ENCODE peak calls at places on chromosomes 5 and 9, in seven cellular contexts. Y is fibroblast of lung, Q is epithelial cell of proximal tubule, X is GM23338, N is AG04449, E is PC-3, P is brain microvascular endothelial cell. C is an unnamed sample.

GRCh38 chr5:119393746-119394145 is 37.9 kb downstream of the TNFAIP8 start:
- DNase-seq in Y (peak; percentile 58), Q (no peak), X (no peak), N (no peak), E (peak; percentile 51), P (no peak), C (no peak)

GRCh38 chr5:133944263-133945230 is 23.9 kb downstream of the C5orf15 start:
- DNase-seq in Y (peak; percentile 60), Q (no peak), X (peak; percentile 87), N (no peak), E (peak; percentile 82), P (peak; percentile 40), C (no peak)

GRCh38 chr5:8869932-8870331 is 675.9 kb downstream of the SEMA5A start:
- DNase-seq in Y (no peak), Q (no peak), X (no peak), N (no peak), E (no peak), P (no peak), C (no peak)

GRCh38 chr9:136239963-136240330 is 5.7 kb downstream of the QSOX2 start:
- DNase-seq in Y (no peak), Q (no peak), X (no peak), N (no peak), E (no peak), P (no peak), C (no peak)

GRCh38 chr5:107948377-107948776 is 277.6 kb upstream of the EFNA5 start:
- DNase-seq in Y (no peak), Q (no peak), X (no peak), N (no peak), E (no peak), P (no peak), C (no peak)

GRCh38 chr5:176775409-176775808 is 35.0 kb upstream of the UNC5A start:
- DNase-seq in Y (no peak), Q (no peak), X (no peak), N (no peak), E (peak; percentile 36), P (no peak), C (no peak)

GRCh38 chr9:93589688-93590087 is 13.3 kb downstream of the PHF2 start:
- DNase-seq in Y (peak; percentile 20), Q (peak; percentile 42), X (no peak), N (no peak), E (no peak), P (peak; percentile 40), C (peak; percentile 31)

GRCh38 chr5:136089804-136090203 is 42.8 kb upstream of the SMAD5 start:
- DNase-seq in Y (no peak), Q (no peak), X (no peak), N (no peak), E (no peak), P (no peak), C (no peak)

GRCh38 chr5:14444988-14445387 is 136.6 kb upstream of the OTULINL start:
- DNase-seq in Y (no peak), Q (no peak), X (no peak), N (no peak), E (peak; percentile 84), P (peak; percentile 39), C (no peak)

GRCh38 chr5:37665272-37665671 is 174.6 kb downstream of the GDNF start:
- DNase-seq in Y (peak; percentile 53), Q (no peak), X (no peak), N (no peak), E (no peak), P (peak; percentile 43), C (no peak)

GRCh38 chr9:16519001-16519400 is 351.5 kb downstream of the BNC2 start:
- DNase-seq in Y (no peak), Q (no peak), X (peak; percentile 79), N (no peak), E (no peak), P (no peak), C (no peak)

GRCh38 chr9:5571629-5572232 is 57.2 kb upstream of the RIC1 start:
- DNase-seq in Y (no peak), Q (no peak), X (no peak), N (no peak), E (no peak), P (no peak), C (no peak)

GRCh38 chr5:71663570-71663969 is 55.5 kb upstream of the CARTPT start:
- DNase-seq in Y (no peak), Q (no peak), X (no peak), N (no peak), E (no peak), P (no peak), C (no peak)

GRCh38 chr9:108786756-108787663 is 68.8 kb downstream of the ACTL7B start:
- DNase-seq in Y (peak; percentile 8), Q (no peak), X (no peak), N (peak; percentile 14), E (peak; percentile 14), P (peak; percentile 25), C (peak; percentile 57)

GRCh38 chr5:16853511-16853910 is 82.6 kb downstream of the MYO10 start:
- DNase-seq in Y (no peak), Q (no peak), X (no peak), N (no peak), E (no peak), P (no peak), C (no peak)

GRCh38 chr9:109558718-109559151 is 60.6 kb upstream of the PTPN3 start:
- DNase-seq in Y (no peak), Q (no peak), X (no peak), N (no peak), E (no peak), P (no peak), C (no peak)

GRCh38 chr9:70083429-70083828 is 39.8 kb downstream of the MAMDC2 start:
- DNase-seq in Y (no peak), Q (no peak), X (no peak), N (no peak), E (no peak), P (no peak), C (no peak)

GRCh38 chr5:68344447-68345111 is 129.0 kb downstream of the PIK3R1 start:
- DNase-seq in Y (peak; percentile 47), Q (peak; percentile 90), X (no peak), N (no peak), E (peak; percentile 52), P (peak; percentile 56), C (no peak)

GRCh38 chr5:171312129-171312819 is 3.2 kb downstream of the TLX3 start:
- DNase-seq in Y (peak; percentile 20), Q (no peak), X (peak; percentile 45), N (no peak), E (no peak), P (no peak), C (no peak)

GRCh38 chr9:126614088-126614454 is 343 bp downstream of the LMX1B start:
- DNase-seq in Y (no peak), Q (no peak), X (peak; percentile 63), N (no peak), E (no peak), P (no peak), C (no peak)

GRCh38 chr9:125747765-125748510 is 765 bp downstream of the PBX3 start:
- DNase-seq in Y (no peak), Q (no peak), X (peak; percentile 48), N (no peak), E (peak; percentile 14), P (no peak), C (no peak)

GRCh38 chr9:81825831-81826540 is 102.2 kb upstream of the SPATA31D4 start:
- DNase-seq in Y (no peak), Q (peak; percentile 57), X (no peak), N (no peak), E (peak; percentile 62), P (no peak), C (no peak)

GRCh38 chr9:108854641-108855528 is 901 bp downstream of the ACTL7B start:
- DNase-seq in Y (peak; percentile 8), Q (no peak), X (no peak), N (no peak), E (no peak), P (no peak), C (no peak)

GRCh38 chr5:124751031-124751430 is 4.6 kb upstream of the ZNF608 start:
- DNase-seq in Y (no peak), Q (no peak), X (peak; percentile 79), N (no peak), E (no peak), P (no peak), C (no peak)

GRCh38 chr5:76595755-76596481 is 27.3 kb downstream of the F2RL2 start:
- DNase-seq in Y (no peak), Q (no peak), X (no peak), N (no peak), E (no peak), P (no peak), C (no peak)
- H3K4me3 ChIP-seq in Y (no peak overlapping the region), Q (no peak overlapping the region), X (no peak overlapping the region), N (no peak overlapping the region), E (no peak overlapping the region), P (no peak overlapping the region), C (no peak overlapping the region)

GRCh38 chr5:132673939-132674630 is at the start of gene IL4:
- DNase-seq in Y (no peak), Q (no peak), X (no peak), N (no peak), E (no peak), P (no peak), C (no peak)
- H3K4me3 ChIP-seq in Y (no peak within 1 kb of the TSS), Q (no peak within 1 kb of the TSS), X (no peak within 1 kb of the TSS), N (no peak within 1 kb of the TSS), E (peak within 1 kb of the TSS; percentile 48), P (no peak within 1 kb of the TSS), C (no peak within 1 kb of the TSS)

DNA sequence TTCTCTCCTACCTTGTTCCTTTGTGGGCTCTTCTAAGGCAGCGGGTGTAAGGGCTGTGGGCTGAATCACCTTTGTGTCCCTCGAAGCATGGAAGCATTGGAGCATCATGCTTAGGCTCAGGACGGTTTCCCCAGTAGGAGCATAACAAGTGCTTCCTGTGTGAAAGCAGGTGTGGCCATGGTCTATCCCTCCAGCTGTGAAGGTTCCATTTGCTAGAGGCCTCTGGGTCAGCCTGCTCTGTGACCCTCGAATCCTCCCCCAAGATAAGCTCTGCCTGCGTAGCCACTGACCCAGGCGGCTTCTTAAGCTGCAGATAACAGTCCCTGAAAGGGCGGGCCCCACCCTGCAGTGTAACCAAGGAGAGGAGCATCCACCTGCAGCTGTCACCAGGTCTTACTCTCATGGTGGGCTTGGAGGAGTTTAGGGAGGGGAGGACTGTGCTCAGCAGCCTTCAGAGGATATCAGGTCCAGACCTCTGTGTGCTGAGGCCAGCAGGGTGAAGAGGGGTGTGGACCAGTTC is 8.4 kb upstream of the NDST1 start:
- DNase-seq in Y (no peak), Q (no peak), X (no peak), N (no peak), E (no peak), P (no peak), C (no peak)
- H3K4me3 ChIP-seq in Y (no peak overlapping the region), Q (no peak overlapping the region), X (no peak overlapping the region), N (no peak overlapping the region), E (no peak overlapping the region), P (no peak overlapping the region), C (no peak overlapping the region)

GRCh38 chr5:493251-493701 is 31.0 kb downstream of the SLC9A3 start:
- DNase-seq in Y (no peak), Q (no peak), X (no peak), N (no peak), E (no peak), P (no peak), C (no peak)

GRCh38 chr5:491119-491855 is 33.0 kb downstream of the SLC9A3 start:
- DNase-seq in Y (no peak), Q (no peak), X (no peak), N (no peak), E (no peak), P (no peak), C (no peak)

GRCh38 chr5:490116-491094 is 33.8 kb downstream of the SLC9A3 start:
- DNase-seq in Y (no peak), Q (no peak), X (no peak), N (no peak), E (no peak), P (no peak), C (no peak)

GRCh38 chr5:492314-492893 is 31.8 kb downstream of the SLC9A3 start:
- DNase-seq in Y (no peak), Q (no peak), X (no peak), N (no peak), E (no peak), P (no peak), C (no peak)

GRCh38 chr5:491856-492155 is 32.4 kb downstream of the SLC9A3 start:
- DNase-seq in Y (no peak), Q (no peak), X (no peak), N (no peak), E (no peak), P (no peak), C (no peak)
- H3K4me3 ChIP-seq in Y (no peak overlapping the region), Q (no peak overlapping the region), X (no peak overlapping the region), N (no peak overlapping the region), E (no peak overlapping the region), P (no peak overlapping the region), C (no peak overlapping the region)